ENCODE peak calls at places on chromosomes 16 and 17, in six cellular contexts. H, N, E, O, U and K are unnamed samples.

GRCh38 chr16:51607202-51607756 is 456.2 kb upstream of the SALL1 start:
- DNase-seq in U (no peak), O (no peak), H (no peak), N (no peak), E (no peak), K (no peak)

GRCh38 chr16:76176153-76176552 is 101.0 kb upstream of the CNTNAP4 start:
- DNase-seq in U (no peak), E (no peak), N (no peak), O (no peak), H (no peak), K (no peak)

GRCh38 chr17:65850486-65850885 is 289.0 kb upstream of the AXIN2 start:
- DNase-seq in E (no peak), N (no peak), U (no peak), O (no peak), H (no peak), K (no peak)

GRCh38 chr16:1613728-1614225 is 1.6 kb downstream of the CRAMP1 start:
- DNase-seq in N (no peak), H (no peak), O (no peak), E (no peak), U (no peak), K (no peak)

GRCh38 chr16:89001117-89002027 is 24.4 kb upstream of the CBFA2T3 start:
- DNase-seq in U (no peak), H (no peak), N (no peak), E (no peak), O (peak; percentile 74), K (no peak)

GRCh38 chr17:65856865-65857264 is 295.4 kb upstream of the AXIN2 start:
- DNase-seq in N (no peak), O (no peak), E (no peak), H (no peak), U (no peak), K (no peak)

GRCh38 chr16:1863681-1864460 is 8.1 kb downstream of the MEIOB start:
- DNase-seq in H (no peak), U (no peak), O (no peak), N (no peak), E (peak; percentile 44), K (no peak)

GRCh38 chr16:8903004-8903403 is 20.9 kb downstream of the LITAFD start:
- DNase-seq in U (no peak), N (no peak), E (no peak), O (no peak), H (no peak), K (no peak)

GRCh38 chr16:22326771-22327445 is 29.7 kb downstream of the POLR3E start:
- DNase-seq in H (no peak), E (no peak), O (no peak), U (no peak), N (no peak), K (no peak)

GRCh38 chr16:73584157-73584556 is 536.2 kb upstream of the ZFHX3 start:
- DNase-seq in E (no peak), H (no peak), U (no peak), O (no peak), N (no peak), K (no peak)

GRCh38 chr17:51951737-51952136 is 206.8 kb downstream of the CA10 start:
- DNase-seq in U (no peak), O (no peak), H (no peak), E (no peak), N (no peak), K (no peak)

GRCh38 chr17:51948128-51948527 is 210.4 kb downstream of the CA10 start:
- DNase-seq in N (no peak), E (no peak), U (no peak), H (no peak), O (no peak), K (no peak)

GRCh38 chr17:51946311-51946710 is 212.2 kb downstream of the CA10 start:
- DNase-seq in U (no peak), N (no peak), E (no peak), O (no peak), H (no peak), K (no peak)

GRCh38 chr17:51947160-51947559 is 211.4 kb downstream of the CA10 start:
- DNase-seq in H (no peak), N (no peak), O (no peak), E (no peak), U (peak; percentile 6), K (no peak)
- TF ChIP-seq POLR2AphosphoS5 in H (no peak), N (no peak), O (no peak), E (no peak), U (no peak), K (no peak)

DNA sequence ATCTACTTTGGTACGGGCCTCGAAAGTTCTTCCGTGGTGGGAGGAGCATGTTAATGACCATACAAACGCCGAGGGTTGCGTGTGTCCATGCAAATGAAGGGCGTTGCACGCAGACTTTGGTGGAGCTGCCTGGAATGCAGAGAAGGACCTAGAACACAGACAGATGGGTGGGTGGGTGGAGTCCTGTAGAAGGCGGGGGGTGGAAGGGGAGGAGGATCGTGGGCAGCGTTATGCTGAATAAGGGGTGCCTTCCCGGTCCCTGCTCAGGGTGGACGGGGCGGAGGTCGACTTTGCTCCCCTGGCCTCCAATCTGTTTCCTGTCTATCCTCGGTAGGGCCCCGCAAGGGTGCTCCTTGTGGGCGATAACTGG is 795 bp upstream of the PAQR4 start:
- DNase-seq in N (no peak), E (no peak), U (no peak), H (no peak), O (no peak), K (no peak)
- TF ChIP-seq TAF1 in N (no peak), E (no peak), U (no peak), H (no peak), O (no peak), K (no peak)

GRCh38 chr16:30523768-30524574 is 2.4 kb downstream of the ZNF768 start:
- DNase-seq in H (no peak), U (no peak), O (no peak), E (no peak), N (peak; percentile 21), K (no peak)
- TF ChIP-seq POLR2AphosphoS5 in H (no peak), U (no peak), O (no peak), E (peak; percentile 5), N (peak; percentile 29), K (no peak)

DNA sequence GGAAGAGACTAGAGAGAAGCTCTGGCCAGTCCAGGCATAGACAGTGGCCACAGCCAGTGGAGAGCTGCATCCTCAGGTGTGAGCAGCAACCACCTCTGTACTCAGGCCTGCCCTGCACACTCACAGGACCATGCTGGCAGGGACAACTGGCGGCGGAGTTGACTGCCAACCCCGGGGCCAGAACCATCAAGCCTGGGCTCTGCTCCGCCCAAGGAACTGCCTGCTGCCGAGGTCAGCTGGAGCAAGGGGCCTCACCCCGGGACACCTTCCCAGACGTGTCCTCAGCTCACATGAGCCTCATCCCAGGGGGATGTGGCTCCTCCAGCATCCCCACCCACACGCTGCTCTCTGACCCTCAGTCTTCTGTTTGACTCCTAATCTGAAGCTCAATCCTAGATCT is 3.2 kb downstream of the RHBDF1 start:
- DNase-seq in U (no peak), O (no peak), H (no peak), E (no peak), N (no peak), K (no peak)
- TF ChIP-seq TAF1 in U (no peak), O (no peak), H (no peak), E (no peak), N (no peak), K (no peak)

GRCh38 chr16:14495213-14496046 is 134.6 kb downstream of the PARN start:
- DNase-seq in O (no peak), U (no peak), N (no peak), H (no peak), E (no peak), K (no peak)

GRCh38 chr16:14496786-14497185 is 133.3 kb downstream of the PARN start:
- DNase-seq in E (no peak), U (no peak), H (no peak), N (no peak), O (no peak), K (no peak)

GRCh38 chr16:14494396-14494795 is 135.7 kb downstream of the PARN start:
- DNase-seq in O (no peak), N (no peak), E (no peak), U (no peak), H (no peak), K (no peak)

GRCh38 chr16:14497245-14498082 is 132.6 kb downstream of the PARN start:
- DNase-seq in U (peak; percentile 81), N (no peak), H (no peak), O (no peak), E (no peak), K (no peak)

DNA sequence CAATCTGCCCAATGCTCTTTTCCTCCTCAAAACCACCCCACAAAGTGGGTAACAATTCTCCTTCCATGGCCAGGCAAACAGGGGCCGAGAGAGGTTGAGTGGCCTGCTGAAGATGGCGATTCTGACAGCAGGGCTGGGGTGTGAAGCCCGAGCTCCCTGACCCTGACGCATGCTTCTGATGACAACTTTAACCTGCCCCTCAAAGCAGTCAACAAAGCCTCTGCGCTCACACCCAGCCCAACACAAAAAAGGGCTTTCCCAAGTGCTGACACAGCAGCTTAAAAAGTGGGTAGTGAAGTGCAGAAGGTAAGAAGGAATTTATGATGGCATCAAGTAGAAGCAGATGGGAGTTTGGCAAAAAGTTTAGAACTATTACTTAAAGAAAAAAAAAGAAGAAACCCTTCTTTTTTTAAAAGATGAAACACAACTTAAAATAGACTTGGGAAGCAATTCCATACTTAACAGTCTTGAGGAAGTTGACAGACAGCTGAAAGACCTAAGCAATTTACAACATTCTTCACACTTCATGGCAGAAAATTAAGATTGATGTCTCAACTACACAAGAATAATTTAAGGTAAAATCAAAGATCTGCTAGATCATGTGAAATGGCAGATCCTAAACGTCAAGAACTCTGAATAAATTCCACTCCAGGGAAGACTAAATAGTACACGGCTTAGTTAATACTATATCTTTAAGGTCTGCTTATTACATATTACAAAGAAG is 133.9 kb downstream of the PARN start:
- DNase-seq in O (no peak), E (no peak), U (no peak), N (no peak), H (no peak), K (no peak)
- TF ChIP-seq POLR2AphosphoS5 in O (no peak), E (no peak), U (no peak), N (no peak), H (no peak), K (no peak)

GRCh38 chr17:18267927-18268711 is 7.7 kb downstream of the MIEF2 start:
- DNase-seq in H (no peak), O (no peak), N (no peak), U (no peak), E (no peak), K (no peak)
- TF ChIP-seq TAF1 in H (no peak), O (no peak), N (no peak), U (no peak), E (no peak), K (no peak)

GRCh38 chr17:40522250-40522960 is 21.0 kb upstream of the TNS4 start:
- DNase-seq in N (no peak), O (no peak), U (no peak), H (no peak), E (no peak), K (no peak)
- TF ChIP-seq POLR2AphosphoS5 in N (no peak), O (no peak), U (no peak), H (no peak), E (no peak), K (no peak)